ENCODE peak calls at places on chromosomes 6 and 20, in four cellular contexts. J is HepG2, Z is GM12878, U is K562. S is an unnamed sample.
A peak's percentile ranks its signal among the peaks of the same experiment; 100 is the strongest.

GRCh38 chr6:157911786-157912185 is 69.9 kb upstream of the SYNJ2 start:
- DNase-seq in J (no peak), Z (no peak), U (no peak), S (no peak)

GRCh38 chr6:37554480-37554819 is 54.8 kb upstream of the CCDC167 start:
- DNase-seq in J (no peak), Z (no peak), U (no peak), S (no peak)

GRCh38 chr20:19274412-19275015 is 62.1 kb downstream of the SLC24A3 start:
- DNase-seq in J (no peak), Z (no peak), U (no peak), S (no peak)

GRCh38 chr6:90003069-90003800 is 109.0 kb downstream of the GJA10 start:
- DNase-seq in J (no peak), Z (no peak), U (no peak), S (no peak)

GRCh38 chr6:53484409-53485280 is 60.3 kb downstream of the GCLC start:
- DNase-seq in J (peak; percentile 67), Z (no peak), U (peak; percentile 59), S (peak; percentile 62)

GRCh38 chr20:1844723-1845523 is 50.3 kb upstream of the SIRPA start:
- DNase-seq in J (no peak), Z (peak; percentile 80), U (no peak), S (no peak)

GRCh38 chr6:129749749-129750120 is 39.8 kb upstream of the ARHGAP18 start:
- DNase-seq in J (no peak), Z (peak; percentile 61), U (no peak), S (no peak)

GRCh38 chr6:64046746-64047208 is 411.2 kb downstream of the PHF3 start:
- DNase-seq in J (peak; percentile 94), Z (no peak), U (no peak), S (no peak)

GRCh38 chr6:163416640-163417253 is 2.2 kb downstream of the QKI start:
- DNase-seq in J (peak; percentile 88), Z (no peak), U (no peak), S (no peak)

GRCh38 chr20:35232575-35232974 is 6.1 kb downstream of the MMP24 start:
- DNase-seq in J (no peak), Z (no peak), U (no peak), S (no peak)
- TF ChIP-seq NR2C2 in J (no peak), Z (no peak), U (no peak), S (no peak)

DNA sequence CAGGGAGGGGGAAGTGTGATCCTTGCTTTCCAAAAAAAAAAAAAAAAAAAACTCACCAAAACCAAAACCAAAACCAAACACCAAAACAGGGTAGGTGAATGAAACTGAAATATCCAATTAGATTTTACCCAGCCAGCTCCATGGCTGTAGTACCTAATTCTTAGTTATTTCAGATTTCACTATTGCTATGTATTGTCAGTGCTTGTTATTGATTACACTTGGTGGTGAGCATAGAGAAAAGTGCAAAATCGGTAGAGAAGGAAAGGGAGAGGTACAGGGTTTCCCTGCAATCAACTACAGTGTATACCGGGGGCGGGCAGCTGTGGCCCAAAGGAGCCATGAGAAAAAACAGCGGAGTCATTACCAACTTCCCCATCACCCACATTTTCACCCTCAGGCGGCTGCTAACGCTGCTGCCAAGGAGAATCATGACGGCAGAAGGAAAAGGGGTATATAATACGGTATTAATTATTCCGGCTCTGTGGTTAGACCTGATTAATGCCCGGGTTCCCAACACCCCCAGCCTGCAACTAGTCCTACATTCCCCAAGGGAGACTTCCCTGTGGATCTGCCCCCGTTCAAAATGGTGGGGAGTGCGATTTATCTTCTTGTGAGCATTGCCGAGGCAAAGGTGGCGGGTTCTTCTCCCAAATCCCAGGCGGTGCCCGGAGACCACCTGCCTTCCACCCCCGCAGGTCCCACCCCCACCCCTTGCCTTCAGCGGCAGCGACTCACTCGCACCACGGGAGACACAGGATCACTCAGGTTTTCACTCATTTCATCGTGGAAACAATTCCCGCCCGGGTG is at the start of gene C6orf62:
- DNase-seq in J (no peak), Z (peak; percentile 20), U (peak; percentile 20), S (no peak)
- TF ChIP-seq NR2C2 in J (no peak), Z (no peak), U (no peak), S (no peak)

GRCh38 chr6:170259301-170259700 is 31.6 kb downstream of the DLL1 start:
- DNase-seq in J (no peak), Z (no peak), U (no peak), S (no peak)

GRCh38 chr6:170256641-170257040 is 34.2 kb downstream of the DLL1 start:
- DNase-seq in J (no peak), Z (no peak), U (no peak), S (no peak)

GRCh38 chr6:170257376-170257775 is 33.5 kb downstream of the DLL1 start:
- DNase-seq in J (no peak), Z (no peak), U (no peak), S (no peak)

GRCh38 chr6:170260686-170261085 is 30.2 kb downstream of the DLL1 start:
- DNase-seq in J (no peak), Z (no peak), U (peak; percentile 53), S (no peak)

DNA sequence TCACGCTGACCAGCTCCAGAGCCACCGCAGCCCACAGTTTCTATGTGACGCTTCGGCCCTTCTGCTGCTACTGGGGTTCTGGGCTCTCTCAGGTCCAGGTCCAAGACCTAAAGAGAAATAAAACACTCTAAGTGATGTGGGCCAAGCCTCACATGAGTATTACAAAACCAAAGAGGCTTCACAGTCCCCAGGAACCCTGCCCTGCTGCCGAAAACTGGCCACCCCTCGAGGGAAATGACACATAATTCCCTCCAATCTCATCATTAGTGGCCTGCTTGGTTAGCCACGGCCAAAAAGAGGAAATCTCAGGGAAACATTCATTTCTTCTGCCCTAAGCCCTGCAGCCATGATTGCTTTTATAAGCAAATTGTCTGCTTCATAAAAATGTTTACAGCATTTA is 32.5 kb downstream of the DLL1 start:
- DNase-seq in J (no peak), Z (no peak), U (no peak), S (no peak)
- TF ChIP-seq NR2C2 in J (no peak), Z (no peak), U (no peak), S (no peak)

GRCh38 chr6:132060591-132060990 is 109.4 kb upstream of the CCN2 start:
- DNase-seq in J (peak; percentile 23), Z (no peak), U (no peak), S (no peak)
- TF ChIP-seq NR2C2 in J (no peak), Z (no peak), U (no peak), S (no peak)